ENCODE peak calls at places on chromosomes 2 and 18, in seven cellular contexts. H, N, A, X, L, I and M are unnamed samples.

GRCh38 chr2:159185401-159186130 is 100.9 kb downstream of the WDSUB1 start:
- DNase-seq in H (peak; percentile 54), I (no peak), L (peak; percentile 52), N (no peak), X (no peak), A (peak; percentile 22), M (no peak)

GRCh38 chr2:174972924-174973323 is 32.3 kb downstream of the CHN1 start:
- DNase-seq in X (no peak), N (no peak), I (peak; percentile 46), H (peak; percentile 26), L (peak; percentile 80), A (peak; percentile 62), M (no peak)

GRCh38 chr2:209321076-209321475 is 102.8 kb upstream of the MAP2 start:
- DNase-seq in L (no peak), N (no peak), H (peak; percentile 2), X (no peak), A (peak; percentile 73), I (no peak), M (no peak)

GRCh38 chr18:27785815-27786537 is 391.0 kb downstream of the CDH2 start:
- DNase-seq in I (no peak), X (no peak), A (no peak), L (no peak), N (no peak), H (no peak), M (peak; percentile 64)

GRCh38 chr2:219452361-219453317 is 18.0 kb downstream of the SPEG start:
- DNase-seq in H (peak; percentile 97), A (peak; percentile 94), N (no peak), X (no peak), I (peak; percentile 87), L (peak; percentile 95), M (peak; percentile 59)

GRCh38 chr2:142153601-142154000 is 22.8 kb upstream of the LRP1B start:
- DNase-seq in H (no peak), N (no peak), A (no peak), I (no peak), L (no peak), X (no peak), M (no peak)

GRCh38 chr2:134401081-134401497 is 147.2 kb downstream of the MGAT5 start:
- DNase-seq in X (no peak), N (peak; percentile 31), A (no peak), H (peak; percentile 51), I (no peak), L (peak; percentile 57), M (no peak)

GRCh38 chr2:241314181-241314932 is 1.1 kb downstream of the HDLBP start:
- DNase-seq in N (no peak), I (no peak), X (no peak), A (peak; percentile 39), L (peak; percentile 60), H (peak; percentile 52), M (no peak)

GRCh38 chr2:7634370-7634769 is 717.2 kb downstream of the RNF144A start:
- DNase-seq in I (no peak), A (no peak), H (no peak), X (no peak), N (no peak), L (no peak), M (no peak)

DNA sequence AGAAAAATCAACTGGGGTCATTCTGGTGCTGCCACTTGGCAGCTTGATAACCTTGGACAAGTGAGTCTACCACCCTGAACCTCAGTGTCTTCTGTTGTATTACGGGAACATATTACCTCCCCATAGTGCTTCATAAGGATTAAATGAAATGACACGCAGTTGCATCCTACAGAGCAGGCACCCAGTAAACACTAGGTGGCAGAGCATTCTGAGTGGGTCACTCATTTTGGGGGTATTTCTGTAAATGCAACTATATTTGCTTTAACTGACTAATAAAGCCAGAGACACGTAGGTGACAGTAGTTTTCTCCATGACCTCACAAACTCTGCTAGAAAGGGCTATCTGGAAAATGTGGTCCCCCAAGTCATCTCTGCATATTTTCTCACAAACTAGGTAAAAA is 4.7 kb downstream of the CD226 start:
- DNase-seq in A (no peak), N (no peak), I (no peak), L (no peak), H (no peak), X (no peak), M (no peak)
- TF ChIP-seq CTCF in A (no peak), N (no peak), I (no peak), L (peak; percentile 14), H (peak; percentile 33), X (no peak), M (no peak)

GRCh38 chr2:157307021-157307420 is 18.6 kb downstream of the ERMN start:
- DNase-seq in N (no peak), A (no peak), X (no peak), H (no peak), L (peak; percentile 53), I (no peak), M (no peak)
- TF ChIP-seq CTCF in N (no peak), A (no peak), X (no peak), H (no peak), L (peak; percentile 49), I (peak; percentile 24), M (peak; percentile 13)

GRCh38 chr2:11674983-11675382 is 5.0 kb upstream of the NTSR2 start:
- DNase-seq in I (no peak), A (no peak), X (no peak), N (no peak), L (no peak), H (no peak), M (no peak)
- TF ChIP-seq CTCF in I (no peak), A (no peak), X (no peak), N (no peak), L (no peak), H (no peak), M (no peak)

GRCh38 chr2:224400886-224401632 is 848 bp downstream of the FAM124B start:
- DNase-seq in A (no peak), N (no peak), X (no peak), H (no peak), I (no peak), L (no peak), M (no peak)
- TF ChIP-seq CTCF in A (no peak), N (no peak), X (no peak), H (no peak), I (no peak), L (no peak), M (no peak)

GRCh38 chr2:230850358-230850658 is 14.4 kb upstream of the ITM2C start:
- DNase-seq in H (no peak), L (no peak), X (no peak), A (no peak), I (no peak), N (no peak), M (no peak)
- TF ChIP-seq CTCF in H (no peak), L (no peak), X (no peak), A (no peak), I (no peak), N (no peak), M (no peak)

GRCh38 chr2:16638941-16639340 is 26.7 kb downstream of the CYRIA start:
- DNase-seq in A (no peak), L (no peak), I (no peak), N (no peak), H (no peak), X (no peak), M (no peak)
- TF ChIP-seq CTCF in A (no peak), L (no peak), I (no peak), N (no peak), H (no peak), X (no peak), M (no peak)

DNA sequence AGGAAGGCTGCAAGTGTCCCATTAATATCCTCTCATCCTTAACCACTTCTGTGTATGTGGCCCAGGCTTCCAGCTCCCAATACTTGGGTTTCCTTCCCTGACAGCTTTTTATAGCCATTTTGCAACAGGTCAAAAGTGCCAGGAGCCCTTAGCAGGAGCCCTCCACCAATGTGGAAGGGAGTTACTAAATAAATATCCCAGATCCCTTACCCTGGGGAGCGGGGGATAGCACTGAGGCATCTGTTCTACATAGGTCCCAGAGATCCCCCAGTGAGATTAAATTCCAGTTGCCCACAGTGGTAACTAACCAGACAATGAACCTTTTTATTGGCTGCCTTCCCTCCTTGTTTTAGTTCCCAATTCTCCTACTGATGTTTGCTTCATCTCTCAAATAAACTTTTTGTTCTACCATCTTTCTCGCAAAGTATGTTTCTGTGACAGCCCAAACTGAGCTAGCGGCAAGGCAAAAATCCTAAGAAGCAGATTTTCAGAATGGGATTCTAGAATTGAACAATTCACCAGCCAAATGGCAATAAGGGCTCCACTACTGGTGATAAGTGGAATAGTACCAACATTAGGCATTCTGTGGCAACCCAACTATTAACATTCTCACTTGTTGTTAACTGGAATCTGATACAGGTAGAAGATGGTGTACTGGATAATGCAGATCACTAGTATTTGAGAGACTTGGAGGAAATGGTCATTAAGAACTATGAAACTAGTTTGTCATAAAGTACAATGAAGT is 83.9 kb upstream of the MAPRE2 start:
- DNase-seq in A (no peak), L (no peak), X (no peak), I (no peak), N (no peak), H (peak; percentile 38), M (no peak)
- TF ChIP-seq CTCF in A (no peak), L (no peak), X (no peak), I (no peak), N (no peak), H (no peak), M (no peak)

GRCh38 chr2:20917287-20917660 is 94.4 kb upstream of the LDAH start:
- DNase-seq in N (no peak), L (no peak), H (no peak), X (no peak), I (no peak), A (no peak), M (no peak)

GRCh38 chr2:20915271-20915670 is 92.4 kb upstream of the LDAH start:
- DNase-seq in X (no peak), H (no peak), N (no peak), A (no peak), I (no peak), L (no peak), M (no peak)

GRCh38 chr2:20917724-20918572 is 95.0 kb upstream of the LDAH start:
- DNase-seq in A (peak; percentile 78), L (peak; percentile 11), X (no peak), I (no peak), H (no peak), N (no peak), M (no peak)

GRCh38 chr2:20914771-20915170 is 91.9 kb upstream of the LDAH start:
- DNase-seq in A (no peak), I (no peak), H (no peak), L (no peak), X (no peak), N (no peak), M (no peak)

DNA sequence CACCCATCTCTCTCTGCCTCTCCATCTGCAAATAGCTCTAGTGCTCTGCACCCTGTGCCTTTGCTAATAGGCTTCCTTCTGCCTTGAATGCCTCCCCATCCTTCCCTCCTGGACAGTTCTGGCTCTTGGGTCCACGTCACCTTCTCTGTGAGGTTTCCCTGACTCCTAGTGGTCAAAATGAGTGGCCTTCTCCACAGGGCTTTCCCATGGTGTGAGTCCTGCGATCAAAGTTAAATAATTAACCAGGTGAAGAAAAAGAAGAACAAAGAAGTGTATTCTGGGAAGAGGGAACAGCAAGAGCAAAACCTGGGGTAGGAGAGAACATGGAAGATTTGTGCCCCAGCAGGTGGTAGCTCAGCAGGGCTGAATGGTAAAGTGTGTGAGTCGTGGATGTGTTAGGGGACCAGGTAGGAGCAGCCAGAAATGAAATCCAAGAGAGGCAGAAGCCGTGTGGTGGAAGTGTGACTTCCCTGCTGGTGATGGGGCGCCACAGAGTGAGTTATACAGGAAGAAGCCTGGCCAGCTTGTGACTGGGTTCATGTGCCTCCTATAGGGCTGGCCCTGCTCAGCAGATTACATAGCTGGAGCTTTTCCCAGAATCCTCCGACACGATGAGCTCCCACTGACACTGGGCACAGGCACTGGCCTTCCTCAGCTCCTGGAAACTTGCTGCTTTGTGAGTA is 93.8 kb upstream of the LDAH start:
- DNase-seq in L (peak; percentile 25), I (no peak), H (peak; percentile 10), A (peak; percentile 42), N (no peak), X (no peak), M (no peak)
- TF ChIP-seq CTCF in L (no peak), I (no peak), H (peak; percentile 26), A (peak; percentile 11), N (no peak), X (no peak), M (no peak)